ENCODE peak calls at places on chromosomes 6 and 20, in six cellular contexts. V, K, N, C, D and S are unnamed samples.

GRCh38 chr6:90296346-90297123 is at the start of gene BACH2:
- DNase-seq in C (peak), K (peak), D (peak), V (peak), N (peak), S (peak)

GRCh38 chr6:20791932-20792331 is 257.7 kb downstream of the CDKAL1 start:
- DNase-seq in N (no peak), V (no peak), K (no peak), C (no peak), D (no peak), S (peak)

GRCh38 chr6:56946368-56946767 is 8.5 kb upstream of the BEND6 start:
- DNase-seq in K (no peak), C (no peak), V (no peak), D (no peak), N (no peak), S (no peak)

GRCh38 chr20:20022498-20022897 is 5.3 kb downstream of the NAA20 start:
- DNase-seq in C (no peak), D (peak), N (no peak), V (no peak), K (no peak), S (no peak)

GRCh38 chr20:57205625-57206219 is 60.7 kb downstream of the BMP7 start:
- DNase-seq in D (no peak), N (peak), C (no peak), V (no peak), K (no peak), S (no peak)

GRCh38 chr20:53609501-53610445 is 16.1 kb upstream of the ZNF217 start:
- DNase-seq in V (peak), N (no peak), D (peak), K (peak), C (peak), S (peak)

GRCh38 chr6:156437084-156437879 is 339.9 kb upstream of the ARID1B start:
- DNase-seq in K (no peak), N (no peak), V (peak), C (no peak), D (no peak), S (peak)

GRCh38 chr20:37285664-37286374 is 3.6 kb upstream of the MANBAL start:
- DNase-seq in D (no peak), V (no peak), K (no peak), C (no peak), N (no peak), S (no peak)

GRCh38 chr20:40265872-40266533 is 423.0 kb downstream of the MAFB start:
- DNase-seq in C (no peak), D (peak), K (no peak), V (peak), N (peak), S (no peak)

GRCh38 chr6:21219241-21219640 is 374.3 kb upstream of the SOX4 start:
- DNase-seq in C (no peak), N (no peak), D (no peak), V (no peak), K (no peak), S (no peak)

GRCh38 chr6:129146836-129147366 is 264.0 kb downstream of the LAMA2 start:
- DNase-seq in V (no peak), D (no peak), N (no peak), C (no peak), K (no peak), S (no peak)

GRCh38 chr6:43803055-43803782 is 33.2 kb downstream of the VEGFA start:
- DNase-seq in D (no peak), V (no peak), C (no peak), N (no peak), K (no peak), S (no peak)

GRCh38 chr6:137792160-137793033 is 74.7 kb upstream of the TNFAIP3 start:
- DNase-seq in K (no peak), V (no peak), N (no peak), C (no peak), D (no peak), S (no peak)

GRCh38 chr20:63472159-63472811 is at the start of gene KCNQ2:
- DNase-seq in C (no peak), V (no peak), K (no peak), N (no peak), D (no peak), S (no peak)

GRCh38 chr20:19849341-19850189 is 91.5 kb downstream of the RIN2 start:
- DNase-seq in N (no peak), V (no peak), C (no peak), D (no peak), K (no peak), S (no peak)

GRCh38 chr20:48390981-48391380 is 436.8 kb downstream of the PREX1 start:
- DNase-seq in D (no peak), N (no peak), C (no peak), V (no peak), K (no peak), S (no peak)

GRCh38 chr20:32870985-32871384 is 12.3 kb downstream of the EFCAB8 start:
- DNase-seq in K (no peak), C (no peak), V (no peak), N (no peak), D (no peak), S (no peak)

GRCh38 chr6:107652526-107653182 is 162.7 kb downstream of the SOBP start:
- DNase-seq in C (no peak), K (no peak), V (no peak), D (no peak), N (no peak), S (no peak)

GRCh38 chr20:5316188-5317158 is at the start of gene PROKR2:
- DNase-seq in N (no peak), V (no peak), K (no peak), C (peak), D (peak), S (peak)

GRCh38 chr6:112231609-112232060 is 22.7 kb downstream of the LAMA4 start:
- DNase-seq in V (no peak), D (no peak), K (no peak), N (no peak), C (no peak), S (peak)

GRCh38 chr6:108671175-108671574 is 110.5 kb downstream of the FOXO3 start:
- DNase-seq in V (no peak), K (no peak), C (no peak), N (no peak), D (no peak), S (no peak)

GRCh38 chr20:63501818-63502670 is 3.2 kb upstream of the EEF1A2 start:
- DNase-seq in D (peak), N (no peak), C (no peak), V (peak), K (no peak), S (peak)

GRCh38 chr6:107720762-107721161 is 103.4 kb downstream of the SCML4 start:
- DNase-seq in V (no peak), D (no peak), K (no peak), N (no peak), C (no peak), S (no peak)

GRCh38 chr6:122696853-122697252 is 82.7 kb upstream of the FABP7 start:
- DNase-seq in V (no peak), K (no peak), N (peak), C (no peak), D (no peak), S (no peak)

GRCh38 chr20:41064377-41064776 is 35.8 kb downstream of the TOP1 start:
- DNase-seq in V (no peak), N (no peak), K (no peak), C (no peak), D (no peak), S (no peak)

GRCh38 chr20:56343861-56344381 is 14.9 kb upstream of the FAM210B start:
- DNase-seq in D (peak), N (peak), V (no peak), K (peak), C (peak), S (no peak)